ENCODE peak calls at places on chromosome 15, in six cellular contexts. Y is hepatocyte, A is Panc1, W is PC-9, R is A549, B is cardiac fibroblast. K is an unnamed sample.

GRCh38 chr15:91553455-91553854 is 300.1 kb upstream of the SLCO3A1 start:
- DNase-seq in Y (no peak), B (no peak), A (no peak), W (no peak), R (no peak), K (no peak)

GRCh38 chr15:98286200-98286599 is 325.7 kb downstream of the ARRDC4 start:
- DNase-seq in W (no peak), Y (no peak), B (no peak), R (no peak), A (no peak), K (no peak)

GRCh38 chr15:32649336-32649735 is 7.8 kb downstream of the SCG5 start:
- DNase-seq in B (peak; percentile 55), W (no peak), Y (peak; percentile 30), A (no peak), R (peak; percentile 63), K (peak; percentile 45)

GRCh38 chr15:101027273-101027901 is 108.2 kb downstream of the LRRK1 start:
- DNase-seq in B (no peak), W (no peak), A (no peak), Y (no peak), R (no peak), K (peak; percentile 48)

GRCh38 chr15:39621961-39622360 is 41.1 kb downstream of the THBS1 start:
- DNase-seq in A (no peak), Y (no peak), R (no peak), B (no peak), W (no peak), K (no peak)

GRCh38 chr15:88255496-88256171 is 905 bp downstream of the NTRK3 start:
- DNase-seq in A (no peak), B (no peak), Y (peak; percentile 85), R (peak; percentile 55), W (no peak), K (peak; percentile 53)

GRCh38 chr15:70244978-70245542 is 147.3 kb upstream of the TLE3 start:
- DNase-seq in A (no peak), Y (no peak), R (no peak), W (no peak), B (no peak), K (no peak)

GRCh38 chr15:39511000-39511914 is 69.6 kb upstream of the THBS1 start:
- DNase-seq in A (no peak), W (no peak), Y (peak; percentile 62), R (no peak), B (peak; percentile 86), K (peak; percentile 84)

GRCh38 chr15:33194704-33195261 is at the start of gene FMN1:
- DNase-seq in W (peak; percentile 75), Y (peak; percentile 96), B (peak; percentile 91), R (peak; percentile 90), A (peak; percentile 81), K (peak; percentile 95)

GRCh38 chr15:90650117-90650955 is 66.8 kb upstream of the BLM start:
- DNase-seq in W (no peak), R (no peak), A (no peak), B (peak; percentile 80), Y (no peak), K (no peak)

GRCh38 chr15:91593081-91593480 is 260.4 kb upstream of the SLCO3A1 start:
- DNase-seq in R (no peak), A (no peak), W (no peak), B (peak; percentile 54), Y (no peak), K (peak; percentile 41)

GRCh38 chr15:99618941-99619411 is 53.2 kb downstream of the MEF2A start:
- DNase-seq in B (peak; percentile 17), A (no peak), W (peak; percentile 36), R (no peak), Y (peak; percentile 8), K (peak; percentile 78)

GRCh38 chr15:61038910-61039309 is 190.2 kb downstream of the RORA start:
- DNase-seq in Y (no peak), R (no peak), W (no peak), A (no peak), B (no peak), K (no peak)

GRCh38 chr15:89883518-89883917 is 10.3 kb downstream of the AP3S2 start:
- DNase-seq in B (no peak), Y (no peak), A (no peak), R (no peak), W (no peak), K (no peak)

GRCh38 chr15:45268135-45268534 is 16.1 kb downstream of the SLC28A2 start:
- DNase-seq in R (no peak), Y (no peak), B (no peak), A (no peak), W (no peak), K (peak; percentile 25)

GRCh38 chr15:64906402-64906801 is 5.3 kb upstream of the ANKDD1A start:
- DNase-seq in R (no peak), A (no peak), Y (no peak), W (no peak), B (no peak), K (no peak)

GRCh38 chr15:50190166-50190570 is 8.2 kb downstream of the SLC27A2 start:
- DNase-seq in A (no peak), R (no peak), B (no peak), W (no peak), Y (no peak), K (no peak)

GRCh38 chr15:31439328-31439727 is 112.7 kb downstream of the KLF13 start:
- DNase-seq in W (no peak), Y (no peak), B (peak; percentile 28), A (no peak), R (peak; percentile 80), K (peak; percentile 37)

GRCh38 chr15:101121511-101122090 is 130.2 kb downstream of the CHSY1 start:
- DNase-seq in Y (peak; percentile 71), R (no peak), B (peak; percentile 62), A (no peak), W (no peak), K (peak; percentile 29)

GRCh38 chr15:71316911-71317310 is 201.6 kb downstream of the THSD4 start:
- DNase-seq in A (no peak), W (no peak), R (no peak), B (no peak), Y (no peak), K (no peak)

GRCh38 chr15:50450678-50451077 is 26.5 kb downstream of the USP8 start:
- DNase-seq in B (no peak), Y (no peak), W (no peak), A (no peak), R (no peak), K (no peak)

GRCh38 chr15:48855501-48856440 is 22.2 kb upstream of the EID1 start:
- DNase-seq in B (peak; percentile 70), W (no peak), A (no peak), Y (peak; percentile 49), R (peak; percentile 15), K (peak; percentile 48)

GRCh38 chr15:70602281-70602680 is 161.1 kb downstream of the UACA start:
- DNase-seq in W (no peak), A (no peak), B (no peak), R (no peak), Y (no peak), K (no peak)

GRCh38 chr15:97817266-97817890 is 143.1 kb upstream of the ARRDC4 start:
- DNase-seq in W (no peak), Y (no peak), B (no peak), A (no peak), R (no peak), K (no peak)

GRCh38 chr15:90640862-90641261 is 76.3 kb upstream of the BLM start:
- DNase-seq in Y (no peak), W (no peak), B (no peak), A (no peak), R (no peak), K (no peak)

DNA sequence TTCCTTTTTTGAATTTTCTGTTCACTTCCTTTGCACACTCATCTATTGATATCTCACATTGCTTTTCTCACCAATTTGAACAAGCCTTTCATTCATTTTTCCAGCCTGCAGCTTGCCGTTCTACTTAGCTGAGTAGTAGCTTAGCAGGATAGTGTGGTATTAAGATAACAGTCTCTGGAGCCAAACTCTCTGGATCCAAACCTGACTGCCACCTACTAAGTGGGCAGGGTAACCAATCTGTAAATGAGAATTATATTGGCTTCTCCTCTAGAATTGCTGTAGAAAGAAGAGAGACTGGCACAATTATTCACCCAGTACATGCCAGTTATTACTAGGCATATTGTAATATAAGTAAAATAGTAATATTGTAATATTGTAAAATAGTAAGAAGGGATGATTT is 40.5 kb downstream of the AQP9 start:
- DNase-seq in A (no peak), B (no peak), R (no peak), W (no peak), Y (no peak), K (no peak)
- H3K4me3 ChIP-seq in A (no peak overlapping the region), B (no peak overlapping the region), R (no peak overlapping the region), W (no peak overlapping the region), Y (no peak overlapping the region), K (no peak overlapping the region)

GRCh38 chr15:27863000-27863399 is 236.1 kb downstream of the OCA2 start:
- DNase-seq in Y (no peak), R (no peak), W (no peak), B (no peak), A (no peak), K (no peak)

GRCh38 chr15:27865323-27865922 is 233.7 kb downstream of the OCA2 start:
- DNase-seq in Y (no peak), B (no peak), R (no peak), A (no peak), W (no peak), K (no peak)

GRCh38 chr15:27864719-27865118 is 234.4 kb downstream of the OCA2 start:
- DNase-seq in A (no peak), B (no peak), Y (no peak), R (no peak), W (no peak), K (no peak)

GRCh38 chr15:27864076-27864475 is 235.0 kb downstream of the OCA2 start:
- DNase-seq in B (no peak), W (no peak), Y (no peak), A (no peak), R (no peak), K (no peak)

DNA sequence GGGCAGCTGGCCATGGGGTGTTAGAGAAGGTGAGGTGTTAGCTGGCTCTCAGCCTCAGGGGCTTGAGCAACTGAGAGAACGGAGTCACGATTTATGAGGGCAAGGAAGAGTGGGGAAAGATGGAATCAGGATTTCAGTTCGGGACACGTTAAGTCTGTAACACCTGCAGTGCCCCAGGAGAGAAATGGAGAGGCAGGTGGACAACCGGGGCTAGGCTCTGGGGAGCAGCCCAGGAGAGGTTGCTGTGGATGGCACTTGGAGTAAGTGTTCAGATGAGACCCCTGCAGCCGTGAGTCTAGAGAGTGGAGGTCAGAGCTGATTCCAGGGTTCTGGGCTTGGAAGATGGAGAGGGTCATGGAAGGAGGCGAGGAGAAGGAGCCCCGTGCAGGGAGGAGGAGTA is 237.9 kb downstream of the OCA2 start:
- DNase-seq in A (no peak), R (no peak), B (no peak), W (no peak), Y (no peak), K (no peak)
- TF ChIP-seq CTCF in A (no peak), R (no peak), B (no peak), W (no peak), Y (no peak), K (no peak)

DNA sequence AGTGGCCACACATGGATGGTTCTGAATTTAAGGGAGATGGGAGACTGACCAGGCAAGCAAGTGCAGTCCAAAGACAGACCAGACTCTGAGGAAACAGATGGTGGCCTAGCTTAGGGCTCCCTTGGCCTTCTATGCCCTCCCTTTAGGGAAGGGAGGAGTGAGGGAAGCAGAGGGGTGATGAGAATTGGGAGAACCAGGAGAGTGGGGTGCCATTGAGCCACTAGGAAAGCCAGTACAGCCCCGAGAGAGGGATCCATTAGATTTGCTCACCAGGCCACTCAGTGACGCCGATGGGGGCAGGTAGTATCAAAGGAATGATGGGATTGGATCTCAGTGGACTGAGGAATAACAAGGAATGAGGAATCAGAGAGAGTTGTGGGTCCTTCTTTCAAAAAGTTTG is 30.4 kb upstream of the HERC1 start:
- DNase-seq in Y (no peak), A (no peak), R (no peak), B (no peak), W (no peak), K (no peak)
- H3K4me3 ChIP-seq in Y (no peak overlapping the region), A (no peak overlapping the region), R (no peak overlapping the region), B (no peak overlapping the region), W (no peak overlapping the region), K (no peak overlapping the region)

GRCh38 chr15:55627730-55628368 is 39.7 kb upstream of the PYGO1 start:
- DNase-seq in A (peak; percentile 94), W (peak; percentile 94), Y (peak; percentile 80), B (peak; percentile 95), R (peak; percentile 89), K (peak; percentile 99)
- TF ChIP-seq CTCF in A (no peak), W (no peak), Y (no peak), B (no peak), R (no peak), K (no peak)

K was measured in epithelial cell of esophagus.